ENCODE peak calls at places on chromosomes 2 and 18, in four cellular contexts. G is anterior cingulate cortex, L is mesenchymal stem cell, W is AG04449. X is an unnamed sample.
A peak's percentile ranks its signal among the peaks of the same experiment; 100 is the strongest.

GRCh38 chr2:171893196-171893823 is 734 bp downstream of the SLC25A12 start:
- DNase-seq in G (no peak), L (no peak), W (no peak), X (no peak)

GRCh38 chr2:82260521-82260920 is 1956.0 kb upstream of the LRRTM1 start:
- DNase-seq in G (no peak), L (no peak), W (no peak), X (no peak)

GRCh38 chr2:33040541-33040940 is 93.8 kb downstream of the LTBP1 start:
- DNase-seq in G (no peak), L (no peak), W (no peak), X (no peak)

GRCh38 chr2:127050803-127051115 is 56.2 kb downstream of the BIN1 start:
- DNase-seq in G (no peak), L (no peak), W (no peak), X (no peak)

GRCh38 chr2:229456091-229456490 is 185.0 kb upstream of the PID1 start:
- DNase-seq in G (no peak), L (no peak), W (no peak), X (no peak)

GRCh38 chr2:25041307-25041927 is 459 bp upstream of the EFR3B start:
- DNase-seq in G (peak; percentile 34), L (peak; percentile 60), W (no peak), X (no peak)

GRCh38 chr2:236749346-236749745 is 179.7 kb downstream of the ACKR3 start:
- DNase-seq in G (no peak), L (no peak), W (peak; percentile 9), X (peak; percentile 89)

GRCh38 chr2:190563109-190563508 is 28.6 kb upstream of the NEMP2 start:
- DNase-seq in G (no peak), L (no peak), W (no peak), X (no peak)

GRCh38 chr2:73494031-73494430 is 108.4 kb downstream of the ALMS1 start:
- DNase-seq in G (no peak), L (peak; percentile 30), W (no peak), X (peak; percentile 72)

GRCh38 chr2:8582850-8583399 is 98.9 kb upstream of the ID2 start:
- DNase-seq in G (no peak), L (no peak), W (no peak), X (no peak)

GRCh38 chr2:213251618-213252017 is 32.6 kb upstream of the SPAG16 start:
- DNase-seq in G (no peak), L (peak; percentile 77), W (peak; percentile 17), X (peak; percentile 48)

GRCh38 chr2:23533014-23533730 is 148.2 kb downstream of the KLHL29 start:
- DNase-seq in G (no peak), L (no peak), W (no peak), X (no peak)

GRCh38 chr18:31513189-31513907 is 15.4 kb downstream of the DSG2 start:
- DNase-seq in G (no peak), L (peak; percentile 90), W (no peak), X (peak; percentile 86)

GRCh38 chr18:77086656-77087390 is 45.8 kb downstream of the MBP start:
- DNase-seq in G (no peak), L (peak; percentile 46), W (no peak), X (no peak)

GRCh38 chr2:221552282-221552681 is 19.8 kb downstream of the EPHA4 start:
- DNase-seq in G (no peak), L (no peak), W (no peak), X (no peak)

GRCh38 chr2:127530245-127531132 is 4.2 kb upstream of the IWS1 start:
- DNase-seq in G (no peak), L (peak; percentile 32), W (no peak), X (no peak)

GRCh38 chr2:8872821-8873432 is 35.5 kb upstream of the KIDINS220 start:
- DNase-seq in G (no peak), L (peak; percentile 66), W (peak; percentile 23), X (peak; percentile 43)

GRCh38 chr2:134685967-134686366 is 32.8 kb downstream of the TMEM163 start:
- DNase-seq in G (no peak), L (no peak), W (no peak), X (no peak)

GRCh38 chr2:4354678-4355077 is 651.3 kb downstream of the DCDC2C start:
- DNase-seq in G (no peak), L (no peak), W (no peak), X (peak; percentile 25)

GRCh38 chr2:8388779-8389178 is 293.1 kb upstream of the ID2 start:
- DNase-seq in G (no peak), L (no peak), W (no peak), X (no peak)

GRCh38 chr18:58456625-58457024 is 172.3 kb downstream of the ALPK2 start:
- DNase-seq in G (no peak), L (no peak), W (no peak), X (no peak)

GRCh38 chr2:144453039-144453336 is 66.9 kb downstream of the ZEB2 start:
- DNase-seq in G (no peak), L (peak; percentile 66), W (no peak), X (no peak)

GRCh38 chr2:235856820-235857185 is 311.4 kb downstream of the GBX2 start:
- DNase-seq in G (no peak), L (no peak), W (no peak), X (no peak)

GRCh38 chr18:76351961-76352581 is 143.0 kb downstream of the ZNF516 start:
- DNase-seq in G (no peak), L (peak; percentile 89), W (peak; percentile 28), X (peak; percentile 26)

GRCh38 chr2:100624536-100624935 is 61.7 kb downstream of the PDCL3 start:
- DNase-seq in G (no peak), L (no peak), W (no peak), X (no peak)

GRCh38 chr2:134333646-134334189 is 79.8 kb downstream of the MGAT5 start:
- DNase-seq in G (no peak), L (peak; percentile 55), W (no peak), X (no peak)

GRCh38 chr2:121897335-121897970 is 142.0 kb downstream of the TSN start:
- DNase-seq in G (no peak), L (peak; percentile 3), W (no peak), X (no peak)

GRCh38 chr2:135745545-135745944 is 3.9 kb downstream of the UBXN4 start:
- DNase-seq in G (no peak), L (peak; percentile 54), W (peak; percentile 72), X (no peak)

GRCh38 chr2:11071207-11071606 is 84.1 kb upstream of the SLC66A3 start:
- DNase-seq in G (no peak), L (peak; percentile 36), W (no peak), X (no peak)

GRCh38 chr2:637804-638203 is 39.4 kb downstream of the TMEM18 start:
- DNase-seq in G (no peak), L (no peak), W (no peak), X (no peak)

GRCh38 chr2:45962522-45962921 is 311.0 kb downstream of the PRKCE start:
- DNase-seq in G (peak; percentile 7), L (peak; percentile 36), W (peak; percentile 28), X (peak; percentile 62)

GRCh38 chr2:223945755-223946154 is 620 bp upstream of the WDFY1 start:
- DNase-seq in G (no peak), L (no peak), W (no peak), X (no peak)

GRCh38 chr2:113799375-113799774 is 42.9 kb upstream of the SLC35F5 start:
- DNase-seq in G (no peak), L (no peak), W (no peak), X (no peak)

GRCh38 chr18:61957801-61958516 is 65.2 kb upstream of the RNF152 start:
- DNase-seq in G (no peak), L (peak; percentile 58), W (no peak), X (no peak)

GRCh38 chr2:121527009-121527682 is 3.5 kb upstream of the RNU4ATAC start:
- DNase-seq in G (no peak), L (no peak), W (no peak), X (no peak)

GRCh38 chr2:158904620-158905177 is 63.7 kb upstream of the TANC1 start:
- DNase-seq in G (no peak), L (peak; percentile 30), W (no peak), X (no peak)

X was measured in RCC 7860.